ENCODE peak calls at places on chromosomes 13 and 19, in ten cellular contexts. Q is BJ; P is fibroblast of the aortic adventitia; Y is osteoblast; H is activated CD4-positive, alpha-beta T cell treated with anti-CD3 and anti-CD28 coated beads, Interleukin-2, amount 50 U/mL, for 1 hour; U is foreskin fibroblast; M is stimulated activated CD4-positive, alpha-beta T cell treated with anti-CD3 and anti-CD28 coated beads, TNF-alpha, amount 100 ng/mL, for 24 hours; Z is HS-27A; V is SJSA1; G is HEK293T. W is an unnamed sample.

GRCh38 chr19:794989-795658 is 2.1 kb upstream of the PTBP1 start:
- DNase-seq in Y (peak; percentile 77), Q (no peak), P (peak; percentile 52), M (no peak), H (no peak), V (no peak), Z (no peak), G (no peak), U (no peak), W (no peak)

GRCh38 chr13:110636701-110637201 is 21.4 kb downstream of the NAXD start:
- DNase-seq in G (no peak), Q (no peak), Z (no peak), V (no peak), U (no peak), P (no peak), H (no peak), Y (peak; percentile 68), M (no peak), W (no peak)

GRCh38 chr13:84609716-84610115 is 727.4 kb upstream of the SLITRK1 start:
- DNase-seq in H (no peak), Z (peak; percentile 4), V (no peak), P (peak; percentile 49), M (no peak), Q (no peak), G (no peak), U (peak; percentile 18), Y (peak; percentile 19), W (no peak)

GRCh38 chr19:16470541-16470910 is 1.2 kb downstream of the EPS15L1 start:
- DNase-seq in Y (peak; percentile 85), V (no peak), Z (no peak), G (no peak), Q (no peak), U (no peak), M (no peak), P (no peak), H (no peak), W (no peak)

GRCh38 chr13:96632536-96633320 is 361.5 kb downstream of the OXGR1 start:
- DNase-seq in V (peak; percentile 14), G (no peak), P (no peak), Y (no peak), H (no peak), Q (no peak), Z (no peak), U (no peak), M (no peak), W (no peak)

GRCh38 chr19:42175952-42176648 is 41.4 kb downstream of the DEDD2 start:
- DNase-seq in Q (no peak), M (no peak), P (peak; percentile 25), U (no peak), Y (peak; percentile 93), G (peak; percentile 33), Z (no peak), H (no peak), V (peak; percentile 16), W (no peak)

GRCh38 chr19:4597975-4598671 is 38.6 kb upstream of the SEMA6B start:
- DNase-seq in V (no peak), G (peak; percentile 88), P (no peak), U (peak; percentile 13), H (peak; percentile 45), M (peak; percentile 48), Y (peak; percentile 83), Z (no peak), Q (no peak), W (no peak)

GRCh38 chr13:31426395-31426794 is 226.6 kb downstream of the B3GLCT start:
- DNase-seq in P (no peak), M (no peak), Z (no peak), V (no peak), Q (no peak), U (no peak), G (no peak), H (no peak), Y (no peak), W (no peak)

GRCh38 chr19:20503536-20503935 is 62.0 kb downstream of the ZNF737 start:
- DNase-seq in G (no peak), M (no peak), Z (peak; percentile 2), U (peak; percentile 19), H (no peak), Q (no peak), Y (no peak), V (no peak), P (peak; percentile 8), W (no peak)